ENCODE peak calls at places on chromosomes 4 and X, in nine cellular contexts. D is left kidney; S is RWPE1; P is activated CD4-positive, alpha-beta T cell treated with anti-CD3 and anti-CD28 coated beads for 24 hours; T is GM03348; C is kidney glomerular epithelial cell; L is kidney tubule cell; E is lung microvascular endothelial cell; R is renal cortical epithelial cell. K is an unnamed sample.

GRCh38 chr4:186192068-186192751 is 843 bp downstream of the CYP4V2 start:
- DNase-seq in D (peak), S (peak), P (peak), T (peak), C (peak), L (peak), E (peak), R (peak), K (peak)

GRCh38 chr4:8524595-8525382 is 55.4 kb upstream of the GPR78 start:
- DNase-seq in D (no peak), S (no peak), P (no peak), T (peak), C (no peak), L (no peak), E (no peak), R (no peak), K (no peak)

GRCh38 chr4:15457401-15458201 is 12.1 kb upstream of the CC2D2A start:
- DNase-seq in D (peak), S (no peak), P (no peak), T (peak), C (peak), L (peak), E (peak), R (peak), K (peak)

GRCh38 chr4:93828830-93829530 is 427 bp downstream of the ATOH1 start:
- DNase-seq in D (peak), S (no peak), P (no peak), T (peak), C (no peak), L (no peak), E (no peak), R (no peak), K (no peak)

GRCh38 chrX:133580630-133581029 is 165.3 kb upstream of the GPC4 start:
- DNase-seq in D (peak), S (no peak), P (no peak), T (peak), C (no peak), L (no peak), E (no peak), R (no peak), K (peak)

GRCh38 chr4:38856524-38857337 is at the start of gene TLR6:
- DNase-seq in D (peak), S (peak), P (peak), T (peak), C (peak), L (peak), E (peak), R (peak), K (peak)

GRCh38 chrX:102712216-102712966 is at the start of gene GPRASP2:
- DNase-seq in D (peak), S (no peak), P (no peak), T (peak), C (no peak), L (peak), E (peak), R (no peak), K (no peak)

GRCh38 chr4:110055014-110055768 is 142.5 kb downstream of the EGF start:
- DNase-seq in D (peak), S (no peak), P (no peak), T (no peak), C (peak), L (peak), E (peak), R (peak), K (peak)

GRCh38 chrX:137548261-137548660 is 17.7 kb upstream of the ZIC3 start:
- DNase-seq in D (no peak), S (no peak), P (no peak), T (no peak), C (no peak), L (no peak), E (no peak), R (no peak), K (no peak)

GRCh38 chr4:178306565-178306964 is 864.3 kb upstream of the AGA start:
- DNase-seq in D (peak), S (no peak), P (no peak), T (no peak), C (peak), L (peak), E (no peak), R (peak), K (no peak)

GRCh38 chr4:22679518-22679897 is 13.2 kb upstream of the GBA3 start:
- DNase-seq in D (no peak), S (no peak), P (no peak), T (no peak), C (no peak), L (no peak), E (no peak), R (no peak), K (no peak)

GRCh38 chr4:186029731-186030421 is 39.1 kb upstream of the TLR3 start:
- DNase-seq in D (peak), S (no peak), P (no peak), T (peak), C (no peak), L (no peak), E (peak), R (no peak), K (peak)

GRCh38 chr4:73055241-73055897 is 14.1 kb downstream of the COX18 start:
- DNase-seq in D (no peak), S (no peak), P (no peak), T (no peak), C (no peak), L (no peak), E (no peak), R (no peak), K (no peak)

GRCh38 chr4:38266616-38267015 is 306.4 kb downstream of the PTTG2 start:
- DNase-seq in D (peak), S (no peak), P (no peak), T (peak), C (peak), L (peak), E (no peak), R (peak), K (peak)

GRCh38 chr4:87188063-87188462 is 32.4 kb downstream of the KLHL8 start:
- DNase-seq in D (peak), S (no peak), P (no peak), T (no peak), C (no peak), L (no peak), E (peak), R (no peak), K (peak)

GRCh38 chrX:104351173-104351769 is 96.5 kb upstream of the ESX1 start:
- DNase-seq in D (no peak), S (peak), P (no peak), T (peak), C (peak), L (peak), E (peak), R (peak), K (peak)

GRCh38 chr4:55727746-55728145 is 91.6 kb upstream of the NMU start:
- DNase-seq in D (no peak), S (no peak), P (no peak), T (no peak), C (peak), L (peak), E (no peak), R (no peak), K (no peak)

GRCh38 chr4:929970-930625 is 2.0 kb downstream of the GAK start:
- DNase-seq in D (peak), S (no peak), P (no peak), T (no peak), C (no peak), L (peak), E (no peak), R (peak), K (peak)

GRCh38 chr4:138308421-138308820 is 66.3 kb upstream of the SLC7A11 start:
- DNase-seq in D (no peak), S (peak), P (no peak), T (peak), C (no peak), L (peak), E (no peak), R (peak), K (peak)

GRCh38 chr4:11635336-11635735 is 206.6 kb upstream of the HS3ST1 start:
- DNase-seq in D (no peak), S (peak), P (no peak), T (no peak), C (peak), L (peak), E (no peak), R (peak), K (peak)

GRCh38 chr4:78749972-78750727 is 26.0 kb upstream of the BMP2K start:
- DNase-seq in D (no peak), S (no peak), P (no peak), T (no peak), C (no peak), L (no peak), E (peak), R (no peak), K (no peak)

GRCh38 chr4:146927710-146928109 is 18.0 kb downstream of the TTC29 start:
- DNase-seq in D (no peak), S (no peak), P (no peak), T (no peak), C (no peak), L (peak), E (no peak), R (no peak), K (no peak)